ENCODE peak calls at places on chromosomes 16 and 17, in eight cellular contexts. One of them, this sample, is unnamed.

GRCh38 chr16:15636392-15636873 is 6.5 kb downstream of the MARF1 start:
- DNase-seq in kidney epithelial cell: no peak
- DNase-seq in uterus: no peak
- DNase-seq in lower leg skin: no peak
- DNase-seq in astrocyte of the cerebellum: no peak
- DNase-seq in AG04450: no peak
- DNase-seq in AG10803: no peak
- DNase-seq in lower lobe of right lung: no peak
- DNase-seq in this sample: no peak

GRCh38 chr16:89135166-89135565 is 36.4 kb upstream of the CDH15 start:
- DNase-seq in astrocyte of the cerebellum: no peak
- DNase-seq in kidney epithelial cell: no peak
- DNase-seq in lower lobe of right lung: peak
- DNase-seq in AG10803: no peak
- DNase-seq in uterus: no peak
- DNase-seq in AG04450: no peak
- DNase-seq in lower leg skin: no peak
- DNase-seq in this sample: no peak

GRCh38 chr16:84950906-84951305 is 60.4 kb downstream of the ZDHHC7 start:
- DNase-seq in lower leg skin: no peak
- DNase-seq in astrocyte of the cerebellum: no peak
- DNase-seq in lower lobe of right lung: no peak
- DNase-seq in AG10803: no peak
- DNase-seq in uterus: no peak
- DNase-seq in kidney epithelial cell: no peak
- DNase-seq in AG04450: no peak
- DNase-seq in this sample: no peak

GRCh38 chr16:58337090-58337444 is 42.2 kb upstream of the PRSS54 start:
- DNase-seq in AG10803: no peak
- DNase-seq in AG04450: no peak
- DNase-seq in astrocyte of the cerebellum: no peak
- DNase-seq in lower leg skin: no peak
- DNase-seq in uterus: no peak
- DNase-seq in kidney epithelial cell: no peak
- DNase-seq in lower lobe of right lung: no peak
- DNase-seq in this sample: no peak

GRCh38 chr17:66652840-66653507 is 181.9 kb upstream of the CACNG5 start:
- DNase-seq in lower leg skin: no peak
- DNase-seq in astrocyte of the cerebellum: no peak
- DNase-seq in lower lobe of right lung: no peak
- DNase-seq in AG04450: no peak
- DNase-seq in uterus: no peak
- DNase-seq in kidney epithelial cell: no peak
- DNase-seq in AG10803: peak
- DNase-seq in this sample: no peak

GRCh38 chr17:3976675-3977171 is 12.5 kb upstream of the ATP2A3 start:
- DNase-seq in lower lobe of right lung: peak
- DNase-seq in AG10803: no peak
- DNase-seq in lower leg skin: peak
- DNase-seq in astrocyte of the cerebellum: no peak
- DNase-seq in AG04450: no peak
- DNase-seq in uterus: peak
- DNase-seq in kidney epithelial cell: no peak
- DNase-seq in this sample: peak

GRCh38 chr17:48351916-48352332 is 78.1 kb downstream of the SKAP1 start:
- DNase-seq in astrocyte of the cerebellum: peak
- DNase-seq in AG04450: peak
- DNase-seq in uterus: no peak
- DNase-seq in AG10803: peak
- DNase-seq in kidney epithelial cell: no peak
- DNase-seq in lower leg skin: no peak
- DNase-seq in lower lobe of right lung: no peak
- DNase-seq in this sample: no peak

GRCh38 chr17:57530508-57530907 is 214.6 kb downstream of the CCDC182 start:
- DNase-seq in uterus: no peak
- DNase-seq in lower leg skin: no peak
- DNase-seq in lower lobe of right lung: no peak
- DNase-seq in kidney epithelial cell: no peak
- DNase-seq in AG04450: no peak
- DNase-seq in astrocyte of the cerebellum: no peak
- DNase-seq in AG10803: peak
- DNase-seq in this sample: no peak

GRCh38 chr17:42518755-42519545 is 17.1 kb upstream of the NAGLU start:
- DNase-seq in lower leg skin: peak
- DNase-seq in astrocyte of the cerebellum: no peak
- DNase-seq in AG10803: peak
- DNase-seq in uterus: peak
- DNase-seq in AG04450: no peak
- DNase-seq in lower lobe of right lung: no peak
- DNase-seq in kidney epithelial cell: no peak
- DNase-seq in this sample: peak

GRCh38 chr16:53952215-53953208 is 248.6 kb downstream of the FTO start:
- DNase-seq in astrocyte of the cerebellum: peak
- DNase-seq in AG04450: no peak
- DNase-seq in kidney epithelial cell: no peak
- DNase-seq in lower leg skin: no peak
- DNase-seq in lower lobe of right lung: no peak
- DNase-seq in AG10803: no peak
- DNase-seq in uterus: no peak
- DNase-seq in this sample: no peak

GRCh38 chr16:53949716-53950410 is 245.9 kb downstream of the FTO start:
- DNase-seq in AG04450: no peak
- DNase-seq in astrocyte of the cerebellum: no peak
- DNase-seq in lower leg skin: no peak
- DNase-seq in kidney epithelial cell: no peak
- DNase-seq in AG10803: no peak
- DNase-seq in uterus: no peak
- DNase-seq in lower lobe of right lung: no peak
- DNase-seq in this sample: no peak

GRCh38 chr16:53948734-53949430 is 244.9 kb downstream of the FTO start:
- DNase-seq in AG04450: no peak
- DNase-seq in lower leg skin: no peak
- DNase-seq in astrocyte of the cerebellum: no peak
- DNase-seq in AG10803: no peak
- DNase-seq in kidney epithelial cell: no peak
- DNase-seq in uterus: no peak
- DNase-seq in lower lobe of right lung: no peak
- DNase-seq in this sample: no peak

GRCh38 chr16:53948326-53948725 is 244.4 kb downstream of the FTO start:
- DNase-seq in astrocyte of the cerebellum: no peak
- DNase-seq in lower lobe of right lung: no peak
- DNase-seq in AG04450: no peak
- DNase-seq in AG10803: no peak
- DNase-seq in kidney epithelial cell: no peak
- DNase-seq in lower leg skin: no peak
- DNase-seq in uterus: no peak
- DNase-seq in this sample: no peak

GRCh38 chr16:53950677-53951076 is 246.7 kb downstream of the FTO start:
- DNase-seq in astrocyte of the cerebellum: no peak
- DNase-seq in kidney epithelial cell: no peak
- DNase-seq in lower leg skin: no peak
- DNase-seq in uterus: no peak
- DNase-seq in AG10803: no peak
- DNase-seq in AG04450: no peak
- DNase-seq in lower lobe of right lung: no peak
- DNase-seq in this sample: no peak
- TF ChIP-seq CTCF in astrocyte of the cerebellum: no peak
- TF ChIP-seq CTCF in kidney epithelial cell: no peak
- TF ChIP-seq CTCF in lower leg skin: no peak
- TF ChIP-seq CTCF in uterus: no peak
- TF ChIP-seq CTCF in AG10803: no peak
- TF ChIP-seq CTCF in AG04450: no peak
- TF ChIP-seq CTCF in lower lobe of right lung: no peak
- TF ChIP-seq CTCF in this sample: no peak

GRCh38 chr17:62627219-62627903 is at the start of gene MRC2:
- DNase-seq in AG10803: peak
- DNase-seq in astrocyte of the cerebellum: peak
- DNase-seq in AG04450: peak
- DNase-seq in kidney epithelial cell: no peak
- DNase-seq in lower lobe of right lung: peak
- DNase-seq in uterus: peak
- DNase-seq in lower leg skin: no peak
- DNase-seq in this sample: peak

GRCh38 chr17:62629556-62630364 is 2.3 kb downstream of the MRC2 start:
- DNase-seq in AG04450: no peak
- DNase-seq in lower leg skin: no peak
- DNase-seq in kidney epithelial cell: no peak
- DNase-seq in astrocyte of the cerebellum: no peak
- DNase-seq in lower lobe of right lung: no peak
- DNase-seq in uterus: no peak
- DNase-seq in AG10803: peak
- DNase-seq in this sample: no peak

GRCh38 chr17:62628845-62629555 is 1.5 kb downstream of the MRC2 start:
- DNase-seq in uterus: peak
- DNase-seq in lower lobe of right lung: no peak
- DNase-seq in AG04450: no peak
- DNase-seq in AG10803: peak
- DNase-seq in lower leg skin: no peak
- DNase-seq in kidney epithelial cell: no peak
- DNase-seq in astrocyte of the cerebellum: no peak
- DNase-seq in this sample: no peak

GRCh38 chr17:62626719-62627218 is 701 bp upstream of the MRC2 start:
- DNase-seq in uterus: peak
- DNase-seq in AG10803: peak
- DNase-seq in kidney epithelial cell: no peak
- DNase-seq in AG04450: peak
- DNase-seq in astrocyte of the cerebellum: peak
- DNase-seq in lower lobe of right lung: no peak
- DNase-seq in lower leg skin: peak
- DNase-seq in this sample: peak

GRCh38 chr17:62627904-62628603 is 584 bp downstream of the MRC2 start:
- DNase-seq in lower leg skin: no peak
- DNase-seq in astrocyte of the cerebellum: no peak
- DNase-seq in uterus: peak
- DNase-seq in lower lobe of right lung: peak
- DNase-seq in kidney epithelial cell: no peak
- DNase-seq in AG04450: peak
- DNase-seq in AG10803: peak
- DNase-seq in this sample: peak
- H3K4me3 ChIP-seq in lower leg skin: peak
- H3K4me3 ChIP-seq in astrocyte of the cerebellum: peak
- H3K4me3 ChIP-seq in uterus: peak
- H3K4me3 ChIP-seq in lower lobe of right lung: peak
- H3K4me3 ChIP-seq in kidney epithelial cell: peak
- H3K4me3 ChIP-seq in AG04450: peak
- H3K4me3 ChIP-seq in AG10803: peak
- H3K4me3 ChIP-seq in this sample: peak

GRCh38 chr17:44310612-44311376 is 2.4 kb downstream of the RUNDC3A start:
- DNase-seq in astrocyte of the cerebellum: no peak
- DNase-seq in lower lobe of right lung: no peak
- DNase-seq in lower leg skin: no peak
- DNase-seq in AG04450: no peak
- DNase-seq in AG10803: no peak
- DNase-seq in kidney epithelial cell: no peak
- DNase-seq in uterus: no peak
- DNase-seq in this sample: no peak

GRCh38 chr17:44308320-44308818 is at the start of gene RUNDC3A:
- DNase-seq in lower leg skin: peak
- DNase-seq in astrocyte of the cerebellum: peak
- DNase-seq in uterus: peak
- DNase-seq in AG04450: no peak
- DNase-seq in kidney epithelial cell: no peak
- DNase-seq in lower lobe of right lung: peak
- DNase-seq in AG10803: peak
- DNase-seq in this sample: no peak

GRCh38 chr17:44310188-44310587 is 1.8 kb downstream of the RUNDC3A start:
- DNase-seq in lower lobe of right lung: no peak
- DNase-seq in lower leg skin: no peak
- DNase-seq in kidney epithelial cell: no peak
- DNase-seq in AG10803: no peak
- DNase-seq in AG04450: no peak
- DNase-seq in uterus: no peak
- DNase-seq in astrocyte of the cerebellum: no peak
- DNase-seq in this sample: no peak

GRCh38 chr17:44308865-44309264 is 464 bp downstream of the RUNDC3A start:
- DNase-seq in uterus: no peak
- DNase-seq in lower leg skin: no peak
- DNase-seq in AG04450: no peak
- DNase-seq in kidney epithelial cell: no peak
- DNase-seq in lower lobe of right lung: no peak
- DNase-seq in AG10803: no peak
- DNase-seq in astrocyte of the cerebellum: no peak
- DNase-seq in this sample: no peak

DNA sequence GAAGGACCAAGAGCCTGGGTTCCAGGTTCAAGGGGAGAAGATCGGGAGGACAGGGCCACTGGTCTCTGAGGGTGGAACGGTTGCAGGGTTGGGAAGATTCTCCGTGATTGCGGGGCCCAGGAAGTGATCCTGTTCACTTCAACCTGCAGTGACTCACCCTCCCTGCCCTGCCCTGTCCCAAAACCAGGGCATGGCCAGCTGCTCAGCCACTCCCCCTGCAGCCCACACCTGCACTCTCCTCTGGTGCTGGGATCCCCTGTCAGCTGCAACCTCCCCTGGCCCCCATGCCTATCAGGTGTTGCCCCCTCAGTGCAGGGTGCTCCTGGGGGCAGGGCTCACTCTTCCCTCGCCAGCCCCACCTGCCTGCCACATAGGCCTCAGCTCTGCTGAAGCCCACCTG is 1.1 kb downstream of the RUNDC3A start:
- DNase-seq in AG04450: no peak
- DNase-seq in lower leg skin: no peak
- DNase-seq in astrocyte of the cerebellum: no peak
- DNase-seq in uterus: no peak
- DNase-seq in lower lobe of right lung: no peak
- DNase-seq in kidney epithelial cell: no peak
- DNase-seq in AG10803: no peak
- DNase-seq in this sample: no peak
- TF ChIP-seq CTCF in AG04450: no peak
- TF ChIP-seq CTCF in lower leg skin: no peak
- TF ChIP-seq CTCF in astrocyte of the cerebellum: no peak
- TF ChIP-seq CTCF in uterus: no peak
- TF ChIP-seq CTCF in lower lobe of right lung: no peak
- TF ChIP-seq CTCF in kidney epithelial cell: no peak
- TF ChIP-seq CTCF in AG10803: no peak
- TF ChIP-seq CTCF in this sample: no peak

DNA sequence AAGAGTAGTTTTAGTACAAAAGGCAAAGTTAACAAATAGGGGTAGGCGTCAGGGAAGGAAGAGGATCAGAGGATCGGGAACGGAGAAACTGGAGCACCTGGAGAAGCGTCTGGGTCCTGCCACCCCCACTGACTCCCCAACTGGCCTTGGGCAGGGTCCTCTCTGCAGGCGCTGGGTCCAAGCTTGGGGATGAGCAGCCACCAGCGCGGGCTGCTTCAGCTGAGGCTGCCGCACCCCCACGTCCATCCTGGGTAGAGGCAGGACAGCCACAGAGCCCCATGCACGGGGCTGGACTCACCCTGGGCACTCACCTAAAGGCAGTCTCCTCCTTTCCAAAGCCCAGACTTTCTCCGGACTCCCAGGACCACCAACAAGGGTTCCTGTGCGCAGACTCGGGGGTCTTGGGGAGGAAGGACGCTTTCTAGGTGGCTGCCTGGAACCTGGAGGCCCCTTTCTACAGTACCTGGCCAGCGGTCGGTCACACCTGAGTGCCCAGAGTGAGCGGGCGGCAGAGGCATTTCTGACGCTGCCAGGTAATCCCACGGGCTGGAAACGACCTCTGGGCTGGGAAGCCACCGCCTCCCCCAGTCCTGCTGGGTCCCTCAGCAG is 1.1 kb downstream of the HS3ST6 start:
- DNase-seq in uterus: no peak
- DNase-seq in kidney epithelial cell: no peak
- DNase-seq in lower leg skin: no peak
- DNase-seq in AG10803: no peak
- DNase-seq in astrocyte of the cerebellum: no peak
- DNase-seq in AG04450: no peak
- DNase-seq in lower lobe of right lung: no peak
- DNase-seq in this sample: no peak
- H3K4me3 ChIP-seq in uterus: no peak
- H3K4me3 ChIP-seq in kidney epithelial cell: no peak
- H3K4me3 ChIP-seq in lower leg skin: peak
- H3K4me3 ChIP-seq in AG10803: no peak
- H3K4me3 ChIP-seq in astrocyte of the cerebellum: no peak
- H3K4me3 ChIP-seq in AG04450: no peak
- H3K4me3 ChIP-seq in lower lobe of right lung: no peak
- H3K4me3 ChIP-seq in this sample: no peak